ENCODE peak calls at places on chromosomes 7 and 10, in four cellular contexts. One of them, this sample, is unnamed.

GRCh38 chr10:20105931-20106330 is 289.7 kb downstream of the PLXDC2 start:
- DNase-seq in HT1080: no peak
- DNase-seq in NCI-H1417 treated with DMSO at 0.1 percent for 48 hours: no peak
- DNase-seq in NCI-H2081 treated with DMSO at 0.1 percent for 48 hours: no peak
- DNase-seq in this sample: no peak

GRCh38 chr10:93383562-93383981 is 98.6 kb downstream of the MYOF start:
- DNase-seq in HT1080: peak; percentile 89
- DNase-seq in NCI-H1417 treated with DMSO at 0.1 percent for 48 hours: no peak
- DNase-seq in NCI-H2081 treated with DMSO at 0.1 percent for 48 hours: no peak
- DNase-seq in this sample: no peak

GRCh38 chr7:28149291-28150101 is 31.1 kb downstream of the JAZF1 start:
- DNase-seq in HT1080: no peak
- DNase-seq in NCI-H1417 treated with DMSO at 0.1 percent for 48 hours: no peak
- DNase-seq in NCI-H2081 treated with DMSO at 0.1 percent for 48 hours: no peak
- DNase-seq in this sample: no peak

GRCh38 chr7:50657341-50657873 is 92.2 kb upstream of the DDC start:
- DNase-seq in HT1080: no peak
- DNase-seq in NCI-H1417 treated with DMSO at 0.1 percent for 48 hours: no peak
- DNase-seq in NCI-H2081 treated with DMSO at 0.1 percent for 48 hours: no peak
- DNase-seq in this sample: no peak

GRCh38 chr7:18903676-18904075 is 213.8 kb downstream of the TWIST1 start:
- DNase-seq in HT1080: no peak
- DNase-seq in NCI-H1417 treated with DMSO at 0.1 percent for 48 hours: no peak
- DNase-seq in NCI-H2081 treated with DMSO at 0.1 percent for 48 hours: no peak
- DNase-seq in this sample: no peak

GRCh38 chr10:36725581-36726520 is 399.5 kb upstream of the ANKRD30A start:
- DNase-seq in HT1080: peak; percentile 98
- DNase-seq in NCI-H1417 treated with DMSO at 0.1 percent for 48 hours: no peak
- DNase-seq in NCI-H2081 treated with DMSO at 0.1 percent for 48 hours: peak; percentile 55
- DNase-seq in this sample: peak; percentile 70

GRCh38 chr10:121221991-121222390 is 370.8 kb downstream of the WDR11 start:
- DNase-seq in HT1080: no peak
- DNase-seq in NCI-H1417 treated with DMSO at 0.1 percent for 48 hours: no peak
- DNase-seq in NCI-H2081 treated with DMSO at 0.1 percent for 48 hours: no peak
- DNase-seq in this sample: no peak

GRCh38 chr10:98295401-98295811 is 27.4 kb upstream of the LOXL4 start:
- DNase-seq in HT1080: no peak
- DNase-seq in NCI-H1417 treated with DMSO at 0.1 percent for 48 hours: no peak
- DNase-seq in NCI-H2081 treated with DMSO at 0.1 percent for 48 hours: no peak
- DNase-seq in this sample: no peak

GRCh38 chr7:148746139-148746538 is 47.4 kb downstream of the CUL1 start:
- DNase-seq in HT1080: no peak
- DNase-seq in NCI-H1417 treated with DMSO at 0.1 percent for 48 hours: no peak
- DNase-seq in NCI-H2081 treated with DMSO at 0.1 percent for 48 hours: no peak
- DNase-seq in this sample: no peak

GRCh38 chr10:110069502-110069982 is 61.8 kb downstream of the ADD3 start:
- DNase-seq in HT1080: no peak
- DNase-seq in NCI-H1417 treated with DMSO at 0.1 percent for 48 hours: peak; percentile 22
- DNase-seq in NCI-H2081 treated with DMSO at 0.1 percent for 48 hours: no peak
- DNase-seq in this sample: no peak

GRCh38 chr7:88357295-88357694 is 50.6 kb upstream of the STEAP4 start:
- DNase-seq in HT1080: peak; percentile 54
- DNase-seq in NCI-H1417 treated with DMSO at 0.1 percent for 48 hours: no peak
- DNase-seq in NCI-H2081 treated with DMSO at 0.1 percent for 48 hours: no peak
- DNase-seq in this sample: no peak

GRCh38 chr10:4011136-4011812 is 226.3 kb upstream of the KLF6 start:
- DNase-seq in HT1080: no peak
- DNase-seq in NCI-H1417 treated with DMSO at 0.1 percent for 48 hours: no peak
- DNase-seq in NCI-H2081 treated with DMSO at 0.1 percent for 48 hours: no peak
- DNase-seq in this sample: no peak

GRCh38 chr10:101107771-101108170 is 23.3 kb upstream of the TLX1 start:
- DNase-seq in HT1080: no peak
- DNase-seq in NCI-H1417 treated with DMSO at 0.1 percent for 48 hours: no peak
- DNase-seq in NCI-H2081 treated with DMSO at 0.1 percent for 48 hours: no peak
- DNase-seq in this sample: no peak

GRCh38 chr7:133645870-133646492 is 393.1 kb downstream of the EXOC4 start:
- DNase-seq in HT1080: peak; percentile 1
- DNase-seq in NCI-H1417 treated with DMSO at 0.1 percent for 48 hours: no peak
- DNase-seq in NCI-H2081 treated with DMSO at 0.1 percent for 48 hours: no peak
- DNase-seq in this sample: no peak